ENCODE peak calls at places on chromosomes 11 and 22, in six cellular contexts. One of them, this sample, is unnamed.

GRCh38 chr22:22703715-22704114 is 59.3 kb downstream of the GGTLC2 start:
- DNase-seq in small intestine: no peak
- DNase-seq in pons: no peak
- DNase-seq in HTR-8/SVneo: no peak
- DNase-seq in anterior cingulate cortex: no peak
- DNase-seq in DMS153: no peak
- DNase-seq in this sample: no peak

GRCh38 chr11:13297917-13298356 is 20.3 kb downstream of the BMAL1 start:
- DNase-seq in small intestine: peak; percentile 33
- DNase-seq in DMS153: peak; percentile 61
- DNase-seq in pons: no peak
- DNase-seq in HTR-8/SVneo: no peak
- DNase-seq in anterior cingulate cortex: no peak
- DNase-seq in this sample: no peak

GRCh38 chr22:20176421-20177060 is 25.7 kb upstream of the CCDC188 start:
- DNase-seq in pons: no peak
- DNase-seq in small intestine: no peak
- DNase-seq in HTR-8/SVneo: no peak
- DNase-seq in DMS153: no peak
- DNase-seq in anterior cingulate cortex: no peak
- DNase-seq in this sample: no peak

GRCh38 chr11:109914809-109915653 is 178.2 kb upstream of the ZC3H12C start:
- DNase-seq in HTR-8/SVneo: no peak
- DNase-seq in pons: no peak
- DNase-seq in DMS153: peak; percentile 1
- DNase-seq in anterior cingulate cortex: no peak
- DNase-seq in small intestine: no peak
- DNase-seq in this sample: no peak

GRCh38 chr22:49014227-49015201 is 813.2 kb downstream of the BRD1 start:
- DNase-seq in HTR-8/SVneo: no peak
- DNase-seq in pons: no peak
- DNase-seq in anterior cingulate cortex: no peak
- DNase-seq in DMS153: no peak
- DNase-seq in small intestine: no peak
- DNase-seq in this sample: no peak

GRCh38 chr11:118143661-118144185 is 8.9 kb downstream of the SCN4B start:
- DNase-seq in HTR-8/SVneo: no peak
- DNase-seq in anterior cingulate cortex: no peak
- DNase-seq in DMS153: no peak
- DNase-seq in pons: no peak
- DNase-seq in small intestine: no peak
- DNase-seq in this sample: no peak

GRCh38 chr22:27885977-27886842 is 32.8 kb downstream of the PITPNB start:
- DNase-seq in small intestine: peak; percentile 36
- DNase-seq in DMS153: no peak
- DNase-seq in pons: peak; percentile 49
- DNase-seq in anterior cingulate cortex: no peak
- DNase-seq in HTR-8/SVneo: peak; percentile 57
- DNase-seq in this sample: no peak

GRCh38 chr22:25546751-25547150 is 17.7 kb upstream of the GRK3 start:
- DNase-seq in pons: no peak
- DNase-seq in HTR-8/SVneo: no peak
- DNase-seq in DMS153: no peak
- DNase-seq in small intestine: no peak
- DNase-seq in anterior cingulate cortex: no peak
- DNase-seq in this sample: no peak

GRCh38 chr11:134759314-134759713 is 347.3 kb upstream of the B3GAT1 start:
- DNase-seq in pons: no peak
- DNase-seq in small intestine: no peak
- DNase-seq in DMS153: no peak
- DNase-seq in HTR-8/SVneo: no peak
- DNase-seq in anterior cingulate cortex: no peak
- DNase-seq in this sample: no peak

GRCh38 chr22:29451863-29452262 is 13.5 kb downstream of the RFPL1 start:
- DNase-seq in anterior cingulate cortex: no peak
- DNase-seq in DMS153: no peak
- DNase-seq in HTR-8/SVneo: no peak
- DNase-seq in small intestine: no peak
- DNase-seq in pons: no peak
- DNase-seq in this sample: no peak

GRCh38 chr22:44616882-44617655 is 84.9 kb upstream of the PRR5 start:
- DNase-seq in HTR-8/SVneo: no peak
- DNase-seq in pons: no peak
- DNase-seq in small intestine: no peak
- DNase-seq in DMS153: no peak
- DNase-seq in anterior cingulate cortex: no peak
- DNase-seq in this sample: no peak

GRCh38 chr11:8310743-8311298 is 47.1 kb upstream of the LMO1 start:
- DNase-seq in pons: no peak
- DNase-seq in small intestine: no peak
- DNase-seq in HTR-8/SVneo: no peak
- DNase-seq in DMS153: no peak
- DNase-seq in anterior cingulate cortex: no peak
- DNase-seq in this sample: no peak

GRCh38 chr11:1918436-1919315 is 827 bp upstream of the TNNT3 start:
- DNase-seq in pons: no peak
- DNase-seq in DMS153: no peak
- DNase-seq in small intestine: peak; percentile 13
- DNase-seq in HTR-8/SVneo: no peak
- DNase-seq in anterior cingulate cortex: no peak
- DNase-seq in this sample: no peak

GRCh38 chr11:60785806-60786361 is 751 bp downstream of the MS4A10 start:
- DNase-seq in HTR-8/SVneo: no peak
- DNase-seq in DMS153: no peak
- DNase-seq in pons: no peak
- DNase-seq in small intestine: peak; percentile 51
- DNase-seq in anterior cingulate cortex: peak; percentile 47
- DNase-seq in this sample: no peak

GRCh38 chr11:86698634-86699033 is 26.2 kb upstream of the ME3 start:
- DNase-seq in HTR-8/SVneo: no peak
- DNase-seq in small intestine: no peak
- DNase-seq in DMS153: no peak
- DNase-seq in anterior cingulate cortex: no peak
- DNase-seq in pons: no peak
- DNase-seq in this sample: no peak

GRCh38 chr11:709109-709997 is 3.3 kb downstream of the EPS8L2 start:
- DNase-seq in small intestine: no peak
- DNase-seq in pons: no peak
- DNase-seq in HTR-8/SVneo: no peak
- DNase-seq in DMS153: no peak
- DNase-seq in anterior cingulate cortex: no peak
- DNase-seq in this sample: no peak

GRCh38 chr22:35568751-35569725 is 28.4 kb downstream of the RASD2 start:
- DNase-seq in small intestine: peak; percentile 28
- DNase-seq in anterior cingulate cortex: no peak
- DNase-seq in DMS153: no peak
- DNase-seq in pons: no peak
- DNase-seq in HTR-8/SVneo: peak; percentile 15
- DNase-seq in this sample: no peak

GRCh38 chr11:123798513-123799252 is 7.5 kb downstream of the OR6M1 start:
- DNase-seq in DMS153: no peak
- DNase-seq in anterior cingulate cortex: no peak
- DNase-seq in HTR-8/SVneo: no peak
- DNase-seq in small intestine: no peak
- DNase-seq in pons: no peak
- DNase-seq in this sample: no peak

GRCh38 chr11:1036303-1036923 is at the start of gene MUC6:
- DNase-seq in pons: no peak
- DNase-seq in DMS153: no peak
- DNase-seq in anterior cingulate cortex: no peak
- DNase-seq in small intestine: no peak
- DNase-seq in HTR-8/SVneo: no peak
- DNase-seq in this sample: no peak

GRCh38 chr11:1826552-1827094 is 8.2 kb upstream of the SYT8 start:
- DNase-seq in small intestine: peak; percentile 67
- DNase-seq in anterior cingulate cortex: no peak
- DNase-seq in HTR-8/SVneo: no peak
- DNase-seq in pons: no peak
- DNase-seq in DMS153: no peak
- DNase-seq in this sample: no peak

GRCh38 chr22:22410121-22410520 is 98.4 kb downstream of the ZNF280B start:
- DNase-seq in small intestine: no peak
- DNase-seq in HTR-8/SVneo: no peak
- DNase-seq in anterior cingulate cortex: peak; percentile 18
- DNase-seq in DMS153: peak; percentile 76
- DNase-seq in pons: peak; percentile 47
- DNase-seq in this sample: no peak

GRCh38 chr11:117554601-117555333 is 227.1 kb downstream of the CEP164 start:
- DNase-seq in small intestine: peak; percentile 41
- DNase-seq in anterior cingulate cortex: no peak
- DNase-seq in pons: no peak
- DNase-seq in HTR-8/SVneo: no peak
- DNase-seq in DMS153: no peak
- DNase-seq in this sample: no peak

GRCh38 chr11:36356201-36356600 is 60.1 kb downstream of the PRR5L start:
- DNase-seq in pons: peak; percentile 56
- DNase-seq in small intestine: no peak
- DNase-seq in DMS153: no peak
- DNase-seq in anterior cingulate cortex: no peak
- DNase-seq in HTR-8/SVneo: no peak
- DNase-seq in this sample: no peak

GRCh38 chr11:78560826-78561484 is 13.7 kb downstream of the NARS2 start:
- DNase-seq in HTR-8/SVneo: no peak
- DNase-seq in DMS153: no peak
- DNase-seq in small intestine: peak; percentile 89
- DNase-seq in anterior cingulate cortex: no peak
- DNase-seq in pons: no peak
- DNase-seq in this sample: no peak

GRCh38 chr22:46770151-46770641 is 7.7 kb downstream of the TBC1D22A start:
- DNase-seq in pons: no peak
- DNase-seq in anterior cingulate cortex: no peak
- DNase-seq in small intestine: no peak
- DNase-seq in HTR-8/SVneo: no peak
- DNase-seq in DMS153: no peak
- DNase-seq in this sample: no peak

GRCh38 chr11:27429740-27430451 is 42.7 kb downstream of the LGR4 start:
- DNase-seq in small intestine: no peak
- DNase-seq in anterior cingulate cortex: no peak
- DNase-seq in DMS153: no peak
- DNase-seq in HTR-8/SVneo: peak; percentile 25
- DNase-seq in pons: no peak
- DNase-seq in this sample: no peak

GRCh38 chr22:47693606-47694005 is 931.2 kb downstream of the TBC1D22A start:
- DNase-seq in HTR-8/SVneo: no peak
- DNase-seq in DMS153: no peak
- DNase-seq in anterior cingulate cortex: no peak
- DNase-seq in pons: no peak
- DNase-seq in small intestine: no peak
- DNase-seq in this sample: no peak

GRCh38 chr11:65708451-65708850 is 3.6 kb upstream of the KAT5 start:
- DNase-seq in small intestine: no peak
- DNase-seq in DMS153: no peak
- DNase-seq in pons: no peak
- DNase-seq in anterior cingulate cortex: no peak
- DNase-seq in HTR-8/SVneo: no peak
- DNase-seq in this sample: no peak

GRCh38 chr11:78022397-78023396 is at the start of gene KCTD14:
- DNase-seq in small intestine: peak; percentile 63
- DNase-seq in pons: no peak
- DNase-seq in HTR-8/SVneo: peak; percentile 62
- DNase-seq in anterior cingulate cortex: no peak
- DNase-seq in DMS153: peak; percentile 25
- DNase-seq in this sample: no peak

GRCh38 chr11:134503104-134503503 is 91.1 kb upstream of the B3GAT1 start:
- DNase-seq in pons: no peak
- DNase-seq in DMS153: no peak
- DNase-seq in HTR-8/SVneo: no peak
- DNase-seq in small intestine: no peak
- DNase-seq in anterior cingulate cortex: no peak
- DNase-seq in this sample: no peak

GRCh38 chr11:126363706-126364245 is 8.3 kb downstream of the ST3GAL4 start:
- DNase-seq in pons: peak; percentile 95
- DNase-seq in small intestine: no peak
- DNase-seq in anterior cingulate cortex: peak; percentile 62
- DNase-seq in HTR-8/SVneo: no peak
- DNase-seq in DMS153: no peak
- DNase-seq in this sample: no peak

This sample was measured in cortex of kidney.